ENCODE peak calls at places on chromosomes 6 and 20, in four cellular contexts. K is upper lobe of right lung, B is SK-N-SH, F is heart left ventricle. T is an unnamed sample. For H3K4me1, the result is how much of the 10 kb centered on the place peaks cover.

GRCh38 chr6:54072708-54073313 is 38.4 kb upstream of the MLIP start:
- DNase-seq in K (no peak), F (peak), B (no peak), T (peak)

GRCh38 chr6:95413789-95414188 is 163.5 kb upstream of the MANEA start:
- DNase-seq in K (no peak), F (no peak), B (no peak), T (no peak)

GRCh38 chr6:41222045-41222444 is 6.1 kb upstream of the TREML4 start:
- DNase-seq in F (no peak), K (no peak), B (no peak), T (no peak)

GRCh38 chr6:4661391-4661790 is 114.8 kb upstream of the CDYL start:
- DNase-seq in K (no peak), F (no peak), B (no peak), T (no peak)

GRCh38 chr20:19944772-19945459 is 72.2 kb upstream of the NAA20 start:
- DNase-seq in K (no peak), F (no peak), B (no peak), T (no peak)

GRCh38 chr6:165636015-165636414 is 27.0 kb downstream of the PDE10A start:
- DNase-seq in B (no peak), K (no peak), F (no peak), T (no peak)

GRCh38 chr20:51533291-51534172 is 9.0 kb downstream of the NFATC2 start:
- DNase-seq in F (no peak), K (no peak), B (no peak), T (no peak)

GRCh38 chr6:53309059-53309896 is 39.5 kb downstream of the ELOVL5 start:
- DNase-seq in B (peak), K (no peak), F (no peak), T (no peak)

GRCh38 chr6:104943781-104944180 is 13.1 kb upstream of the LIN28B start:
- DNase-seq in F (no peak), K (no peak), B (no peak), T (no peak)

GRCh38 chr6:125102901-125103300 is 50.7 kb upstream of the TPD52L1 start:
- DNase-seq in B (no peak), F (no peak), K (no peak), T (no peak)

GRCh38 chr6:149933036-149933435 is 8.8 kb upstream of the ULBP2 start:
- DNase-seq in K (no peak), F (no peak), B (no peak), T (no peak)

GRCh38 chr20:59686404-59687346 is 82.3 kb downstream of the PHACTR3 start:
- DNase-seq in B (no peak), K (no peak), F (no peak), T (no peak)

GRCh38 chr20:6094038-6094437 is 28.8 kb downstream of the FERMT1 start:
- DNase-seq in K (no peak), B (no peak), F (no peak), T (no peak)

GRCh38 chr20:57881466-57882405 is 171.9 kb upstream of the PMEPA1 start:
- DNase-seq in F (no peak), B (peak), K (no peak), T (no peak)

GRCh38 chr6:47019941-47020340 is 22.2 kb downstream of the ADGRF1 start:
- DNase-seq in B (no peak), F (no peak), K (no peak), T (no peak)

GRCh38 chr20:56724246-56724757 is 95.2 kb downstream of the TFAP2C start:
- DNase-seq in B (no peak), F (no peak), K (no peak), T (no peak)

GRCh38 chr6:53306819-53307347 is 41.9 kb downstream of the ELOVL5 start:
- DNase-seq in B (no peak), F (no peak), K (no peak), T (no peak)

GRCh38 chr20:21004386-21005076 is 101.6 kb downstream of the LINC00237 start:
- DNase-seq in K (no peak), B (no peak), F (no peak), T (no peak)

GRCh38 chr6:137496909-137497721 is 2.9 kb upstream of the OLIG3 start:
- DNase-seq in B (no peak), K (no peak), F (no peak), T (no peak)

GRCh38 chr20:36349384-36350170 is 43.4 kb downstream of the DLGAP4 start:
- DNase-seq in B (peak), F (no peak), K (no peak), T (no peak)

GRCh38 chr6:81938014-81938761 is 185.7 kb upstream of the TENT5A start:
- DNase-seq in B (no peak), F (no peak), K (no peak), T (no peak)

GRCh38 chr6:157990321-157991066 is 8.8 kb downstream of the SYNJ2 start:
- DNase-seq in B (no peak), F (no peak), K (peak), T (no peak)

GRCh38 chr20:32285621-32286334 is 8.3 kb downstream of the KIF3B start:
- DNase-seq in F (no peak), B (no peak), K (no peak), T (no peak)

GRCh38 chr20:32018269-32019155 is 8.3 kb downstream of the CCM2L start:
- DNase-seq in K (peak), F (peak), B (peak), T (peak)

GRCh38 chr6:86969573-86969972 is 32.2 kb downstream of the HTR1E start:
- DNase-seq in B (no peak), F (no peak), K (no peak), T (no peak)

DNA sequence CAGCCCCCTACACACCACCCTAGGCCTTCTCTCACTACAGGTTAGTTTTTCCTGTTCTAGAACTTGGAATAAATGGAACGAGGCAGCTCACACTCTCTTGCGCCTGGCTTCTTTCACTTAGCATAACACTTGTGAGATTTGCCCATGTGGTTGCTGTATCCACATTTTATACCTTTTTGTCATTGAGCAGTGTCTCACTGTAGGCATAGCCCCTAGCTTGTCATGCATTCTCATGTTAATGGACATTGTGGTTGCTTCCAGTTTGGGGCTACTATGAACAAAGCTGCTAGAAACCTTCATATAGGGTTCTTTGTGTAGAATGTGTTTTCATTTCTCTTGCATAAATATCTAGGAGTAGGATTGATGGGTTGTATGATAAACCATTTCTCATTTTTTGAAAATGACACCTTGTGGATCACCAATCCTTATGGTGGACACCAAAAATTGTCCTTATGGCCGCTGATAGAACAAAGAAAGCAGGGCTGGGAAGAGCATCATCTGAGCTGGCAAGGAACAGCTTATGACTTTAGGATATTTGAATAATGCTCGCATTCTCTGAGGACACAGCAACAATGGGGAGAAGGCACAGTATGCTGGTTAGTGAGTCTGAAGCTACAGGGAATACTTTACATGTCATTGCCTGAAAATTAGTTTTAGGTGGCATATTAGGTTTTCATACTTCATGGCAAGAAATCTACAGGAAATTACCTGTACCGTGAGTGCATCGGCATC is 9.8 kb upstream of the SLC22A23 start:
- DNase-seq in B (no peak), K (no peak), F (no peak), T (no peak)
- H3K27ac ChIP-seq in B (no peak), K (no peak), F (no peak), T (no peak)

GRCh38 chr20:62425281-62426058 is 1.9 kb downstream of the RBBP8NL start:
- DNase-seq in K (no peak), B (no peak), F (no peak), T (no peak)

GRCh38 chr20:62427172-62428007 is at the start of gene RBBP8NL:
- DNase-seq in K (peak), F (no peak), B (no peak), T (no peak)

GRCh38 chr20:62428396-62429160 is 1.2 kb upstream of the RBBP8NL start:
- DNase-seq in B (peak), F (no peak), K (no peak), T (no peak)

GRCh38 chr20:62428008-62428384 is 657 bp upstream of the RBBP8NL start:
- DNase-seq in B (no peak), K (no peak), F (no peak), T (no peak)

DNA sequence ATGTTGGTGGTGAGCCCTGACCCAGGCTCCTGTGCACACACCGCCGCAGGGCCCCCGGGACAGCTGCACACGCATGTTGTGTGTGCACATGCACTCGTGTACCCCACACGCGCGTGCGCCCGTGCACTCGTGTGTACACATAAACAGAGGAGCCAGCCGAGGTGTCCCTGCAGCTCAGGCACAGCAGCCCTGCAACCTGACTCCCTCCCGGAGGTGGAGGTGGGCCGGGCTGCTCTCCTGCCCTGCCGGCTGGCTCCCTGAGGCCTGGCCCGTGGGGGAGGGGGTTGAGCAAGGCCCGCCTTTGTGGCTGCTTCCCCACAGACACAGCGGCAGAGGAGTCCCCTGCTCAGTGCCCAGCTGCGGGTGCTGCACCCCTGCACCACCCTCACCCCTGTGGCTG is 661 bp downstream of the RBBP8NL start:
- DNase-seq in F (no peak), B (no peak), K (peak), T (no peak)
- H3K4me1 ChIP-seq in F (under half), B (under half), K (under half), T (under half)

DNA sequence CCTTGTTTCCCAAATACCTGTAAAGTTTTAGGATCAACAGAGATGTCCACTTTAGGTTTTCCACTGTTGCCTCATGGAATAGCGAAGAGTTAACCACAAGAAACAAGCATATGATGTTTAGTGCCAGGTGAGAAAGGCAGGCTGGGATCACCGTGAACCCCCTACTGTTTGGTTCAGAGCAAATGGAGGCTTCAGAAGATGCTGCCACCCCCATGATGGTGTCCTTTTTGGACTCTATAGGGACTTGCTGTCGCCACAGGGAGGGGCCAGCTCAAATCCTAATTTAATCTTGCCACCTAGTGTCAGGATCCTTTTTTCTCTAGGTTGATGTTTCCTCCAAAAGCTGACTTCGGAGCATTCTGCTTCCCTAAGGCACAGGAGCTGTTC is 1.9 kb upstream of the DLL1 start:
- DNase-seq in F (no peak), K (no peak), B (peak), T (no peak)
- H3K4me3 ChIP-seq in F (no peak), K (no peak), B (no peak), T (no peak)

DNA sequence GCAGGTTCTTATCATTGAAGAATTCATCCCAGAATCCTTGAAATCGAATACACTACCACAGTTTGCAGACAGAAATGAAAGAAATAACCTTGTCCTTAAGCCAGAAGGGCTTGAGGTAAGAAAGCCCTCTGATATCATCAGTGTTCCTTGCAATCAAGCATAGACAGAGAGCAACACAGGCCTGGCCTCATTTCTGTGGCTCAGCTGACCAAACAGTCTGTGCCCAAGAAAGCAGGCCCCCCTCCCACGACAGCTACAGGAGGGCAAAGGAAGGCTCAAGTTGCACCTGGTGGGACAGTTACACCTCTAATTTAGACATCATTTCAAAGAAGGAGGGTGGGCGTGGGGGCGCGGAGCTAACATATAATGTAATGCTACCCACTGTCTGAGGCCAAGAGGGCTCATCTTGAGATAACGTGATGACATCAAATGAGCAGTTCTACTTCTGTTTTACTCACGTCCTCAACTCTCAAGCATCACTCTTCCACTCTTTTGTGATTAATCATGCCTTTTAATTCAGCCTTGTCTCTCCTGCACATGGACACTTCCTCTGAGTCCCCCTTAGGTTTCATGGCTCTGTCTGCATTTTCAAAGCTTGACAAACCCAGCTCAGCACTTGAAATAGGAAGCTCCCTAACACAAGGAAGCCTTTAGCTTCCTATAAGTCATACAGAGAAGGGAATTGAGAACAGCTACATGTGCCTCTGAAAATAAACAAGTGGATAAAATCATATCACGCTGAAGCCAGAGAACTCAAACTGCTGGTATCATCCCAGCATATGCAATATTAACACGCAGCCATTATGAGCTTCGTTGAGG is 21.4 kb downstream of the KIF16B start:
- DNase-seq in K (no peak), F (no peak), B (no peak), T (no peak)
- H3K27ac ChIP-seq in K (no peak), F (no peak), B (no peak), T (no peak)

GRCh38 chr6:1708141-1708540 is 98.4 kb downstream of the FOXC1 start:
- DNase-seq in F (no peak), K (no peak), B (no peak), T (no peak)
- H3K4me1 ChIP-seq in F (under half), K (under half), B (under half), T (under half)

GRCh38 chr20:25856256-25856884 is 159.7 kb upstream of the ZNF337 start:
- DNase-seq in F (peak), K (no peak), B (no peak), T (no peak)

GRCh38 chr20:25858495-25859425 is 162.1 kb upstream of the ZNF337 start:
- DNase-seq in F (no peak), K (no peak), B (no peak), T (no peak)

GRCh38 chr20:25863536-25864325 is 167.1 kb upstream of the ZNF337 start:
- DNase-seq in B (peak), F (no peak), K (no peak), T (no peak)

GRCh38 chr20:25860531-25861150 is 164.0 kb upstream of the ZNF337 start:
- DNase-seq in K (no peak), B (no peak), F (no peak), T (peak)

DNA sequence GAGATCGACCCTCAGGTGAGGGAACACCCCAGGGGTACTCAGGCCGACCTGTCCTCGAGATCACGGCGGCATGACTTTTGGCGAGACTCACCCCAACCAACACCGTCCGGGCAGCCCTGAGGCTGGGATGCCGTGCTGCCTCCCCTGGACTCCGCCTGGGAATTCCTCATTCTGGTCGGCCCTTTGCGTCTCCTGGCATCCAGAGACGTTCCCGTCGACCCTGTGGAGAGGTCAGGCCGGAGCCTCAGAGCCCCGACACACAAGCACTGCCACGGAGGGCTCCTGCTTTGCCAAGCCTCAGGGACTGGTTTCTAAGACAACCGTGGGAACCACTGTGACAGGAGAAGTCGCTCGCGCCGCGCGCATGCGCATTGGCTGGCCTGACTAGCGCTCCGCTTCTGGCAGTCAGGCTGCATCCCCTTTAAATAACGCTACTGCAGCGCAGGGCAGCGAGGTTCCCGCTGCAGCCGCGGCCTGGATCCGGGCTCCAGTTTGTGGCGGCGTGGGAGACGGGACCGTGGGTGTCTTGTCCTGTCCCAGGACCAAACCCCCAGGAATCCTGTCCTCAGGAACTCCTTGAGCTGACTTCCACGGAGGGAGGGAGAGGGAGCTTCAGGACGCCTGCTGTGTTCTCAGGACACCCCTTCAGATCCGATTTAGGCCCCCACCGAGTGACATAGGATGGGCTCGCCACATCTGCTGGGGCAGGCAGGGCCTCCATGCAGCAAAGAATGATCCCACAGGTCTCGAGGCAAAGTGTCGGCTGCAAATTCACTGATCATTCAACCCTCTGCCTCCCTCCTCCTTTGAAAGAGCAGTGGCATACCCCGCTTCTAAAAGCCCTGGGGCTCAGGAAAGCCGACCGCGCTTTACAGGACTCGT is 163.2 kb upstream of the ZNF337 start:
- DNase-seq in B (peak), K (peak), F (peak), T (peak)
- H3K4me3 ChIP-seq in B (peak), K (peak), F (peak), T (no peak)

GRCh38 chr6:116136373-116136772 is 10.4 kb upstream of the COL10A1 start:
- DNase-seq in F (no peak), K (no peak), B (no peak), T (no peak)

GRCh38 chr6:116133453-116133852 is 7.5 kb upstream of the COL10A1 start:
- DNase-seq in F (no peak), K (no peak), B (no peak), T (no peak)

GRCh38 chr6:116139917-116140316 is 14.0 kb upstream of the COL10A1 start:
- DNase-seq in B (no peak), F (no peak), K (no peak), T (no peak)

GRCh38 chr6:116136933-116137340 is 11.0 kb upstream of the COL10A1 start:
- DNase-seq in K (no peak), B (no peak), F (no peak), T (no peak)
- H3K27ac ChIP-seq in K (no peak), B (no peak), F (no peak), T (no peak)

GRCh38 chr6:71404967-71405278 is 116.3 kb downstream of the OGFRL1 start:
- DNase-seq in K (no peak), F (no peak), B (no peak), T (no peak)
- H3K4me1 ChIP-seq in K (under half), F (under half), B (under half), T (under half)